ENCODE peak calls at places on chromosomes 1 and 21, in five cellular contexts. One of them, this sample, is unnamed.

GRCh38 chr1:223538921-223539445 is 126.5 kb downstream of the CAPN8 start:
- DNase-seq in GM12878: no peak
- DNase-seq in K562: no peak
- DNase-seq in H1: no peak
- DNase-seq in HepG2: no peak
- DNase-seq in this sample: no peak

GRCh38 chr1:68745006-68745405 is 248.1 kb upstream of the DEPDC1 start:
- DNase-seq in GM12878: no peak
- DNase-seq in K562: no peak
- DNase-seq in H1: no peak
- DNase-seq in HepG2: no peak
- DNase-seq in this sample: no peak

GRCh38 chr1:107618539-107618938 is 346.4 kb downstream of the VAV3 start:
- DNase-seq in GM12878: no peak
- DNase-seq in K562: no peak
- DNase-seq in H1: no peak
- DNase-seq in HepG2: no peak
- DNase-seq in this sample: no peak

GRCh38 chr1:224245188-224245587 is 62.1 kb downstream of the DEGS1 start:
- DNase-seq in GM12878: peak
- DNase-seq in K562: no peak
- DNase-seq in H1: no peak
- DNase-seq in HepG2: peak
- DNase-seq in this sample: peak

GRCh38 chr1:18575620-18576019 is 55.0 kb upstream of the PAX7 start:
- DNase-seq in GM12878: no peak
- DNase-seq in K562: peak
- DNase-seq in H1: peak
- DNase-seq in HepG2: peak
- DNase-seq in this sample: no peak

GRCh38 chr1:42239041-42239440 is 74.5 kb upstream of the GUCA2A start:
- DNase-seq in GM12878: no peak
- DNase-seq in K562: no peak
- DNase-seq in H1: no peak
- DNase-seq in HepG2: no peak
- DNase-seq in this sample: no peak

GRCh38 chr1:211944733-211945500 is 90.4 kb downstream of the INTS7 start:
- DNase-seq in GM12878: no peak
- DNase-seq in K562: no peak
- DNase-seq in H1: no peak
- DNase-seq in HepG2: peak
- DNase-seq in this sample: peak

GRCh38 chr1:35386954-35387353 is 118.4 kb downstream of the ZMYM4 start:
- DNase-seq in GM12878: no peak
- DNase-seq in K562: no peak
- DNase-seq in H1: no peak
- DNase-seq in HepG2: no peak
- DNase-seq in this sample: no peak

GRCh38 chr1:241703001-241703400 is 50.9 kb downstream of the WDR64 start:
- DNase-seq in GM12878: no peak
- DNase-seq in K562: no peak
- DNase-seq in H1: no peak
- DNase-seq in HepG2: no peak
- DNase-seq in this sample: no peak

GRCh38 chr1:221715321-221716169 is 26.3 kb downstream of the DUSP10 start:
- DNase-seq in GM12878: no peak
- DNase-seq in K562: no peak
- DNase-seq in H1: no peak
- DNase-seq in HepG2: peak
- DNase-seq in this sample: peak

GRCh38 chr1:116855220-116855619 is 54.5 kb upstream of the PTGFRN start:
- DNase-seq in GM12878: no peak
- DNase-seq in K562: no peak
- DNase-seq in H1: no peak
- DNase-seq in HepG2: no peak
- DNase-seq in this sample: no peak

GRCh38 chr1:47684964-47685762 is 247.3 kb downstream of the FOXD2 start:
- DNase-seq in GM12878: no peak
- DNase-seq in K562: no peak
- DNase-seq in H1: peak
- DNase-seq in HepG2: no peak
- DNase-seq in this sample: no peak

GRCh38 chr21:14259669-14260458 is 43.9 kb downstream of the RBM11 start:
- DNase-seq in GM12878: no peak
- DNase-seq in K562: peak
- DNase-seq in H1: no peak
- DNase-seq in HepG2: peak
- DNase-seq in this sample: peak

GRCh38 chr1:210441028-210441427 is 112.3 kb downstream of the HHAT start:
- DNase-seq in GM12878: no peak
- DNase-seq in K562: no peak
- DNase-seq in H1: no peak
- DNase-seq in HepG2: no peak
- DNase-seq in this sample: no peak

GRCh38 chr1:21932127-21932526 is 5.0 kb downstream of the HSPG2 start:
- DNase-seq in GM12878: no peak
- DNase-seq in K562: no peak
- DNase-seq in H1: no peak
- DNase-seq in HepG2: no peak
- DNase-seq in this sample: no peak

GRCh38 chr1:63662056-63662836 is 69.0 kb downstream of the PGM1 start:
- DNase-seq in GM12878: no peak
- DNase-seq in K562: no peak
- DNase-seq in H1: no peak
- DNase-seq in HepG2: no peak
- DNase-seq in this sample: peak

GRCh38 chr1:18537386-18538306 is 56.9 kb downstream of the KLHDC7A start:
- DNase-seq in GM12878: no peak
- DNase-seq in K562: no peak
- DNase-seq in H1: peak
- DNase-seq in HepG2: no peak
- DNase-seq in this sample: no peak

GRCh38 chr1:58358311-58358710 is 188.2 kb downstream of the OMA1 start:
- DNase-seq in GM12878: no peak
- DNase-seq in K562: no peak
- DNase-seq in H1: no peak
- DNase-seq in HepG2: peak
- DNase-seq in this sample: peak

GRCh38 chr1:52368383-52369172 is 2.6 kb upstream of the CC2D1B start:
- DNase-seq in GM12878: no peak
- DNase-seq in K562: no peak
- DNase-seq in H1: peak
- DNase-seq in HepG2: peak
- DNase-seq in this sample: peak

GRCh38 chr1:165056914-165057313 is 299.6 kb downstream of the LMX1A start:
- DNase-seq in GM12878: no peak
- DNase-seq in K562: no peak
- DNase-seq in H1: no peak
- DNase-seq in HepG2: no peak
- DNase-seq in this sample: no peak

GRCh38 chr1:169321539-169321938 is 46.1 kb downstream of the NME7 start:
- DNase-seq in GM12878: no peak
- DNase-seq in K562: no peak
- DNase-seq in H1: no peak
- DNase-seq in HepG2: no peak
- DNase-seq in this sample: peak

GRCh38 chr1:12314328-12314903 is 84.6 kb downstream of the VPS13D start:
- DNase-seq in GM12878: no peak
- DNase-seq in K562: no peak
- DNase-seq in H1: no peak
- DNase-seq in HepG2: peak
- DNase-seq in this sample: peak

GRCh38 chr1:171730052-171730451 is 11.8 kb downstream of the VAMP4 start:
- DNase-seq in GM12878: no peak
- DNase-seq in K562: no peak
- DNase-seq in H1: no peak
- DNase-seq in HepG2: no peak
- DNase-seq in this sample: no peak

GRCh38 chr1:39021431-39021830 is 4.7 kb upstream of the NDUFS5 start:
- DNase-seq in GM12878: no peak
- DNase-seq in K562: no peak
- DNase-seq in H1: no peak
- DNase-seq in HepG2: no peak
- DNase-seq in this sample: no peak

GRCh38 chr1:155978325-155978972 is at the start of gene ARHGEF2:
- DNase-seq in GM12878: no peak
- DNase-seq in K562: peak
- DNase-seq in H1: peak
- DNase-seq in HepG2: no peak
- DNase-seq in this sample: peak

GRCh38 chr1:66589326-66589725 is 55.4 kb downstream of the SGIP1 start:
- DNase-seq in GM12878: no peak
- DNase-seq in K562: no peak
- DNase-seq in H1: no peak
- DNase-seq in HepG2: no peak
- DNase-seq in this sample: no peak

GRCh38 chr1:9557624-9558023 is 18.4 kb downstream of the SLC25A33 start:
- DNase-seq in GM12878: no peak
- DNase-seq in K562: no peak
- DNase-seq in H1: no peak
- DNase-seq in HepG2: peak
- DNase-seq in this sample: no peak

GRCh38 chr1:9555942-9556341 is 16.7 kb downstream of the SLC25A33 start:
- DNase-seq in GM12878: no peak
- DNase-seq in K562: no peak
- DNase-seq in H1: no peak
- DNase-seq in HepG2: no peak
- DNase-seq in this sample: no peak

GRCh38 chr1:9559673-9560072 is 20.4 kb downstream of the SLC25A33 start:
- DNase-seq in GM12878: no peak
- DNase-seq in K562: no peak
- DNase-seq in H1: no peak
- DNase-seq in HepG2: no peak
- DNase-seq in this sample: no peak

GRCh38 chr1:9558946-9559545 is 19.8 kb downstream of the SLC25A33 start:
- DNase-seq in GM12878: no peak
- DNase-seq in K562: no peak
- DNase-seq in H1: no peak
- DNase-seq in HepG2: no peak
- DNase-seq in this sample: no peak

DNA sequence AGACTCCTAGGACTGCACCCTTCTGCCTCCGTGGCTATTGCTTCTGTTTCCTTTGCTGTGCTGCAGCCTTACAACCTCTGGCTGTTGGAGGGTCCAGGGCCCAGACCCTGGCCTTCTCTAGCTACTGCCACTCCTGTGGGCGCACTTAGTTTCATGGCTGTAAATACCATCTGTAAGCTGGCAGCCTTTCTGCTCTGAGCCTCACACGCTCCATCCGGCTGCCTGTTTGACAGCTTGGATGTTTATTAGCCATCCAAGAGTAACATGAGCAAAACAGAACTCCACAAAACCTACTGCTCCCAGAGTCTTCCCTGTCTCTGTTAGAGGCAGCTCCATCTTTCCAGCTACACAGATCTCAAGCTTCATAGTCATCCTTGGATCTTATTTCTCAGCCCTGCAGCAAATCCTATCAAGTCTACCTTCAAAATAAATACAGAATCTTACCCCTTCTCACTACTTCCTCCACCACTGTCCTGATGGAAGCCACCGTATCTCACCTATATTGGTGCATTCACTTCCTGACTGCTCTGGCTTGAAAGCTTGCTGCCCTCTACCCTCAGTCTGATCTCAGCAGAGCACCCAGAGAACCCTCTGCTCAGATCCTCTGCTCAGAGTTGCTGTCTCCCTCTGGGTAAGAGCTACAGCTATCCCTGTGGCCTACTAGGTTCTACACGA is 19.1 kb downstream of the SLC25A33 start:
- DNase-seq in GM12878: no peak
- DNase-seq in K562: no peak
- DNase-seq in H1: no peak
- DNase-seq in HepG2: no peak
- DNase-seq in this sample: no peak
- TF ChIP-seq CTCF in GM12878: no peak
- TF ChIP-seq CTCF in K562: no peak
- TF ChIP-seq CTCF in H1: no peak
- TF ChIP-seq CTCF in HepG2: no peak
- TF ChIP-seq CTCF in this sample: no peak

DNA sequence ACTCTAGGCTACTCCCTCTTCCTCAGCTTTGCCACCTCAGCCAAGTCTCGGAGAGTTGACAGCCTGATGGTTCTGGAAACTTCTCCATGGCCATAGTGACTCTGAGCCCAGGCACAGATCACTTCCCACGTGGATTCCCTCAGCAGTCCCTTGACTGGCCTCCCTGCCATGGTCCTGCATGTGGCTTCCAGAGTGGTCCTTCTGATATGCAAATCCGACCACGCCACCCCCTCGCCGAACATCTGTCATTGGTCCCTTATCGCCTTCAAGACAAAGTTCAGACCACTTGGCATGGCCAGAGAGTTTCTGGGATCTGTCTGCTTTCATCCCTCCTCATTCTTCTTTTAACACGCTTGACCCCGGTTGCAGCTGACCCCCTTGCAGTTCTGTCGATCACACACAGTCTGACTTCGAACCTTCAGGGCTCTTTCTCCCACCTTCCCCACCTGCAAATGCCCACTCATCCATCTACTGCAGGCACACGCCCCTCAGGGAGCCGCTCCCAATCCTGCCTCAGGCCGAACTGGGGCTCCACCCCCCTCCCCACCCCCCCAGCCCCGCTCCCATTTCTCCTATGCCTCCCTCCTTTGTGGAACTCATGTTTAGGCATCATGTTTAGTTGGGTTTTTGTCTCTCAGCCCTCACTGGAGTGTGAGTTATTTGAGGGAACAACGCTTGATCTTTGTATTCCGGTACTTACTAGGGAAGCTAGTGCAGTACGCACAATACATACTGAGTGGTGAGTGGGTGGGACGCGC is 29.0 kb downstream of the KIAA1614 start:
- DNase-seq in GM12878: no peak
- DNase-seq in K562: peak
- DNase-seq in H1: no peak
- DNase-seq in HepG2: no peak
- DNase-seq in this sample: no peak
- TF ChIP-seq KDM1A in GM12878: no peak
- TF ChIP-seq KDM1A in K562: no peak
- TF ChIP-seq KDM1A in H1: no peak
- TF ChIP-seq KDM1A in HepG2: no peak
- TF ChIP-seq KDM1A in this sample: no peak

DNA sequence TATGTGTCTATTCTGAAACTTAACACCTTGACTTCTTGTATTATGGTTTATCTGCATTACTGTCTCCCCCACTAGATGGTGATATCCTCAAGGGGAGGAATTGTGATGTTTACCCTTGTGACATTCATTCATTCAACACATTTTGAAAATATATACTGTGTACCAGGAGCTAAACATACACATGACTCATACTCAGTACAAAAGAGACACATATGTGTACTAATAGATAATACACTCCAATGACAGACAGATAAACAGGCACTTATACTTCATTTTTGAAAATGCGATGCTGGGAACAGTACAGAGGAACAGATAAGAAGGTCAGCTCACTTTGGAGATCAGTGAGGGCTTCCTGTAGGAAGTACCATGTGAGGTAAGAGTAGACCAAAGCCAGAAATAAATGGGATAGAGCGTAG is 8.9 kb upstream of the RAB3GAP2 start:
- DNase-seq in GM12878: no peak
- DNase-seq in K562: no peak
- DNase-seq in H1: no peak
- DNase-seq in HepG2: no peak
- DNase-seq in this sample: peak
- TF ChIP-seq CTCF in GM12878: peak
- TF ChIP-seq CTCF in K562: peak
- TF ChIP-seq CTCF in H1: peak
- TF ChIP-seq CTCF in HepG2: peak
- TF ChIP-seq CTCF in this sample: peak

GRCh38 chr1:230922620-230923019 is 54.3 kb upstream of the C1orf198 start:
- DNase-seq in GM12878: no peak
- DNase-seq in K562: no peak
- DNase-seq in H1: no peak
- DNase-seq in HepG2: no peak
- DNase-seq in this sample: no peak
- TF ChIP-seq KDM1A in GM12878: no peak
- TF ChIP-seq KDM1A in K562: no peak
- TF ChIP-seq KDM1A in H1: no peak
- TF ChIP-seq KDM1A in HepG2: no peak
- TF ChIP-seq KDM1A in this sample: no peak